ENCODE peak calls at places on chromosomes 5 and 9, in five cellular contexts. M, D, A, P and T are unnamed samples.

GRCh38 chr5:4700082-4700481 is 440.0 kb upstream of the ADAMTS16 start:
- DNase-seq in P (peak; percentile 62), A (peak; percentile 25), D (no peak), M (peak; percentile 70), T (peak; percentile 71)

GRCh38 chr9:119005162-119005561 is 364.1 kb downstream of the BRINP1 start:
- DNase-seq in M (peak; percentile 29), A (no peak), P (no peak), D (no peak), T (peak; percentile 24)

GRCh38 chr5:123610209-123610608 is 98.2 kb downstream of the CSNK1G3 start:
- DNase-seq in D (peak; percentile 39), M (no peak), P (no peak), A (no peak), T (no peak)

GRCh38 chr5:16957305-16958165 is 21.4 kb upstream of the MYO10 start:
- DNase-seq in P (no peak), D (peak; percentile 86), A (no peak), M (no peak), T (no peak)

GRCh38 chr5:148011407-148012124 is 52.2 kb upstream of the SPINK5 start:
- DNase-seq in M (no peak), P (peak; percentile 89), A (no peak), D (peak; percentile 88), T (no peak)

GRCh38 chr5:159053708-159054107 is 46.0 kb downstream of the EBF1 start:
- DNase-seq in P (no peak), A (no peak), D (no peak), M (no peak), T (no peak)

GRCh38 chr5:122805481-122805880 is 30.6 kb downstream of the SNX2 start:
- DNase-seq in D (peak; percentile 43), M (no peak), A (no peak), P (peak; percentile 66), T (no peak)

GRCh38 chr5:115461506-115462290 is 82.9 kb downstream of the FEM1C start:
- DNase-seq in M (no peak), P (peak; percentile 88), A (no peak), D (peak; percentile 60), T (no peak)

GRCh38 chr5:83256091-83256775 is 178.9 kb downstream of the XRCC4 start:
- DNase-seq in M (no peak), D (peak; percentile 12), P (no peak), A (no peak), T (no peak)

GRCh38 chr9:114746591-114746990 is 59.2 kb downstream of the TNFSF15 start:
- DNase-seq in P (no peak), M (no peak), A (no peak), D (no peak), T (no peak)

GRCh38 chr9:69466151-69466550 is 141.1 kb downstream of the ENTREP1 start:
- DNase-seq in M (no peak), A (no peak), P (no peak), D (no peak), T (no peak)

GRCh38 chr9:3884736-3885135 is 358.9 kb upstream of the RFX3 start:
- DNase-seq in P (no peak), M (no peak), D (peak; percentile 71), A (no peak), T (peak; percentile 43)

GRCh38 chr5:141528401-141528984 is 39.6 kb downstream of the PCDHGC5 start:
- DNase-seq in M (no peak), P (no peak), D (no peak), A (no peak), T (no peak)

GRCh38 chr9:76542360-76542759 is 83.4 kb downstream of the GCNT1 start:
- DNase-seq in P (no peak), A (no peak), M (no peak), D (no peak), T (no peak)

GRCh38 chr5:13250450-13251291 is 693.8 kb downstream of the DNAH5 start:
- DNase-seq in D (no peak), M (no peak), P (peak; percentile 32), A (no peak), T (peak; percentile 4)

GRCh38 chr9:73081979-73082657 is 69.5 kb upstream of the ANXA1 start:
- DNase-seq in P (peak; percentile 58), M (no peak), A (no peak), D (peak; percentile 55), T (peak; percentile 15)

GRCh38 chr9:116151966-116152381 is 1.6 kb upstream of the PAPPA start:
- DNase-seq in D (peak; percentile 92), M (no peak), P (peak; percentile 95), A (no peak), T (no peak)

GRCh38 chr5:172542651-172543131 is 88.4 kb upstream of the SH3PXD2B start:
- DNase-seq in M (no peak), A (no peak), D (no peak), P (no peak), T (no peak)

GRCh38 chr9:127158995-127159801 is 36.8 kb upstream of the ANGPTL2 start:
- DNase-seq in D (peak; percentile 92), A (peak; percentile 17), M (peak; percentile 60), P (peak; percentile 25), T (peak; percentile 21)

GRCh38 chr5:77867914-77868313 is 91.8 kb upstream of the TBCA start:
- DNase-seq in M (no peak), A (no peak), P (no peak), D (no peak), T (no peak)

GRCh38 chr9:88920645-88921044 is 70.6 kb upstream of the S1PR3 start:
- DNase-seq in P (no peak), D (no peak), A (no peak), M (no peak), T (no peak)

GRCh38 chr9:100125236-100125635 is 26.2 kb downstream of the INVS start:
- DNase-seq in D (no peak), P (no peak), A (no peak), M (no peak), T (no peak)

GRCh38 chr5:171310334-171310815 is 1.3 kb downstream of the TLX3 start:
- DNase-seq in P (no peak), M (no peak), D (no peak), A (no peak), T (no peak)

GRCh38 chr5:68406344-68406743 is 190.8 kb downstream of the PIK3R1 start:
- DNase-seq in M (no peak), P (no peak), A (no peak), D (no peak), T (no peak)

GRCh38 chr9:36401179-36401740 is 1.2 kb upstream of the RNF38 start:
- DNase-seq in M (peak; percentile 83), A (peak; percentile 10), P (peak; percentile 74), D (peak; percentile 79), T (no peak)

GRCh38 chr9:33221568-33221884 is 18.4 kb upstream of the SPINK4 start:
- DNase-seq in P (no peak), A (no peak), M (no peak), D (no peak), T (no peak)
- H2AFZ ChIP-seq in P (no peak overlapping the region), A (no peak overlapping the region), M (no peak overlapping the region), D (no peak overlapping the region), T (no peak overlapping the region)

DNA sequence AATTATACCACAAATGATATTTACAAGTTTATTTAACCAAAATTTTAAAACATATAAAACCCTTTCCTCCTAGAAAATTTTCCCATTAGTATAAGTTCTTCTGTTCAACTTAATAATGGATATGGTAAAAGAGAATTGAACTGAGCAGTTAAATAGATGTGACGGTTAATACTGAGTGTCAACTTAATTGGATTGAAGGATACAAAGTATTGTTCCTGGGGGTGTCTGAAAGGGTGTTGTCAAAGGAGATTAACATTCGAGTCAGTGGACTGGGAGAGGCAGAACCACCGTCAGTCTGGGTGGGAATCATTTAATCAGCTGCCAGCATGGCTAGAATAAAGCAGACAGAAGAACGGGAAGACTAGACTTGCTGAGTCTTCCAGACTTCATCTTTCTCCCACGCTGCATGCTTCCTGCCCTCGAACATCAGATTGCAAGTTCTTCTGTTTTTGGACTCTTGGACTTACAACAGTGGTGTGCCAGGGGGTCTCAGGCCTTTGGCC is 689.6 kb upstream of the CDH10 start:
- DNase-seq in A (no peak), M (no peak), D (no peak), P (no peak), T (peak; percentile 36)
- H2BK12ac ChIP-seq in A (no peak overlapping the region), M (no peak overlapping the region), D (no peak overlapping the region), P (no peak overlapping the region), T (no peak overlapping the region)

GRCh38 chr5:72494700-72495124 is 12.5 kb downstream of the ZNF366 start:
- DNase-seq in P (no peak), M (no peak), A (no peak), D (no peak), T (no peak)
- H2AFZ ChIP-seq in P (no peak overlapping the region), M (no peak overlapping the region), A (no peak overlapping the region), D (no peak overlapping the region), T (peak overlapping the region; percentile 42)

GRCh38 chr5:168047043-168047668 is 244.3 kb upstream of the WWC1 start:
- DNase-seq in P (peak; percentile 69), M (peak; percentile 84), A (peak; percentile 54), D (peak; percentile 38), T (peak; percentile 69)

GRCh38 chr5:168048486-168048885 is 243.0 kb upstream of the WWC1 start:
- DNase-seq in D (no peak), P (no peak), M (no peak), A (no peak), T (no peak)

GRCh38 chr5:168042284-168043080 is 249.0 kb upstream of the WWC1 start:
- DNase-seq in A (no peak), M (no peak), D (no peak), P (no peak), T (no peak)

GRCh38 chr5:168047669-168048111 is 243.8 kb upstream of the WWC1 start:
- DNase-seq in A (no peak), D (no peak), P (no peak), M (peak; percentile 57), T (no peak)

GRCh38 chr5:168046163-168046562 is 245.3 kb upstream of the WWC1 start:
- DNase-seq in A (no peak), P (peak; percentile 51), D (no peak), M (no peak), T (no peak)
- H2BK12ac ChIP-seq in A (no peak overlapping the region), P (no peak overlapping the region), D (no peak overlapping the region), M (no peak overlapping the region), T (no peak overlapping the region)